ENCODE peak calls at places on chromosomes 4 and X, in four cellular contexts. G, Q, U and F are unnamed samples.
A peak's percentile ranks its signal among the peaks of the same experiment; 100 is the strongest.

GRCh38 chr4:7649741-7650531 is 215.2 kb upstream of the PSAPL1 start:
- DNase-seq in G (no peak), U (no peak), Q (no peak), F (no peak)

GRCh38 chr4:113772319-113772718 is 10.8 kb upstream of the CAMK2D start:
- DNase-seq in G (no peak), U (no peak), Q (no peak), F (no peak)

GRCh38 chr4:19381068-19381467 is 870.6 kb upstream of the SLIT2 start:
- DNase-seq in U (no peak), Q (no peak), G (no peak), F (no peak)

GRCh38 chr4:108763226-108763593 is 357 bp upstream of the ETNPPL start:
- DNase-seq in G (no peak), Q (no peak), U (no peak), F (no peak)

GRCh38 chr4:27463816-27464215 is 603.2 kb downstream of the STIM2 start:
- DNase-seq in Q (no peak), G (no peak), U (no peak), F (no peak)

GRCh38 chrX:125620715-125621587 is 301.3 kb downstream of the TEX13C start:
- DNase-seq in U (no peak), Q (no peak), G (no peak), F (no peak)

GRCh38 chrX:106940068-106940467 is 19.9 kb downstream of the CLDN2 start:
- DNase-seq in Q (no peak), U (no peak), G (no peak), F (no peak)

GRCh38 chr4:177554966-177555574 is 112.8 kb upstream of the AGA start:
- DNase-seq in U (no peak), G (no peak), Q (no peak), F (no peak)

DNA sequence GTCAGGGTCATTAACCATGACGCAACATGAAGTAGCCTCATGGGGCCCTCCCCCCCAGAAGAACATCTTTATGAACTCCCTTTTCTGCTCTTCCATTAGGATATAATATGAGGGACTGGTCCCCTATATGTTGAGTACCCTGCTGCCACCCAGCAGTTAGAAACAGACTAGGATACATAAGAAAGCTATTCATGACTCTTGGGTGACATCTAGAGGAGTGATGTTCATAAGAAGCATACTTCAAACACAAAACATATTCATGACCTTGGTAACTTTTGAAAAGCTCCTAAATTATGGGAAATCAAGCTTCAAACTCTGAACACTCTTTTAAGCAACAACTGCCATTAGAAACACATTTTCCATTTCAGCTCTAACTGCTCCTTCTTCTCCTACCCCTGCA is 155.2 kb upstream of the SPIN4 start:
- DNase-seq in U (peak; percentile 15), G (no peak), Q (no peak), F (no peak)
- TF ChIP-seq CTCF in U (peak; percentile 53), G (no peak), Q (no peak), F (no peak)

GRCh38 chr4:186698525-186698924 is 25.1 kb downstream of the FAT1 start:
- DNase-seq in U (no peak), Q (no peak), G (no peak), F (no peak)

GRCh38 chr4:186700746-186701145 is 22.9 kb downstream of the FAT1 start:
- DNase-seq in Q (no peak), G (peak; percentile 45), U (no peak), F (no peak)

GRCh38 chr4:186699881-186700397 is 23.7 kb downstream of the FAT1 start:
- DNase-seq in U (no peak), Q (no peak), G (no peak), F (no peak)

GRCh38 chr4:186698028-186698427 is 25.6 kb downstream of the FAT1 start:
- DNase-seq in Q (no peak), G (no peak), U (peak; percentile 83), F (no peak)

DNA sequence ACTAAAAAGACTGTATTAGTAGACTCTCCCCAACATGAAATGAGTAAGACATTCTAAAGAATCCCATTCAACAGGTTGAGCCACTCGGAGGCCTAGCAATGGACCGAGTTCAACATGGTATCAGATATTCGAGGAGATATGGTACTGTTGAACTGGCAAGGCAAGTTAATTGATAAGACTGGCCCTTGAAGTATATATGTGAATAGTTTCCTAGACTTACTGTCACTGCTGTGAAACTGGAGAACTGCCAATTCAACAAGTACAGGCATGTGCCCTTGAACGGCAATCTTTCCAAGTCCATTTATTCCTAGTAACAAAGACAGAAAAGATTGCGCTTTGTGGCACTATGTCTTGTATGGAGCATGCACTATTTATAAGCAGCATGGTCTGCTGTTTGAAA is 24.4 kb downstream of the FAT1 start:
- DNase-seq in G (no peak), U (peak; percentile 77), Q (peak; percentile 60), F (no peak)
- H3K27ac ChIP-seq in G (no peak overlapping the region), U (peak overlapping the region; percentile 23), Q (no peak overlapping the region), F (no peak overlapping the region)

GRCh38 chrX:71154196-71154595 is 9.6 kb downstream of the NLGN3 start:
- DNase-seq in G (peak; percentile 21), Q (no peak), U (no peak), F (no peak)
- TF ChIP-seq POLR2A in G (no peak), Q (no peak), U (no peak), F (no peak)

GRCh38 chrX:153351981-153352380 is 18.0 kb downstream of the ZNF275 start:
- DNase-seq in Q (no peak), G (no peak), U (no peak), F (no peak)

GRCh38 chrX:153349952-153350351 is 16.0 kb downstream of the ZNF275 start:
- DNase-seq in U (no peak), G (no peak), Q (no peak), F (no peak)

GRCh38 chrX:153352858-153353257 is 18.9 kb downstream of the ZNF275 start:
- DNase-seq in Q (no peak), U (no peak), G (no peak), F (no peak)

GRCh38 chrX:153357877-153358276 is 23.9 kb downstream of the ZNF275 start:
- DNase-seq in U (no peak), G (no peak), Q (no peak), F (no peak)

GRCh38 chrX:153353416-153353815 is 19.5 kb downstream of the ZNF275 start:
- DNase-seq in G (peak; percentile 62), U (no peak), Q (no peak), F (no peak)
- TF ChIP-seq CTCF in G (no peak), U (no peak), Q (no peak), F (no peak)

GRCh38 chr4:85613901-85614300 is 139.0 kb downstream of the ARHGAP24 start:
- DNase-seq in Q (no peak), G (no peak), U (no peak), F (no peak)

GRCh38 chr4:85607624-85608023 is 132.7 kb downstream of the ARHGAP24 start:
- DNase-seq in G (no peak), U (no peak), Q (peak; percentile 8), F (no peak)

GRCh38 chr4:85606505-85606904 is 131.6 kb downstream of the ARHGAP24 start:
- DNase-seq in U (no peak), Q (no peak), G (no peak), F (no peak)

GRCh38 chr4:85611661-85612060 is 136.7 kb downstream of the ARHGAP24 start:
- DNase-seq in U (no peak), G (no peak), Q (no peak), F (no peak)

GRCh38 chr4:85610450-85610849 is 135.5 kb downstream of the ARHGAP24 start:
- DNase-seq in Q (no peak), G (no peak), U (no peak), F (no peak)
- H3K27ac ChIP-seq in Q (no peak overlapping the region), G (no peak overlapping the region), U (no peak overlapping the region), F (no peak overlapping the region)

GRCh38 chr4:140255919-140256318 is 101.9 kb upstream of the MAML3 start:
- DNase-seq in U (no peak), Q (no peak), G (no peak), F (no peak)

GRCh38 chr4:140256941-140257340 is 103.0 kb upstream of the MAML3 start:
- DNase-seq in U (peak; percentile 38), G (no peak), Q (no peak), F (no peak)

GRCh38 chr4:140255467-140255866 is 101.5 kb upstream of the MAML3 start:
- DNase-seq in U (no peak), G (no peak), Q (no peak), F (no peak)

GRCh38 chr4:140257461-140258305 is 103.7 kb upstream of the MAML3 start:
- DNase-seq in Q (no peak), G (no peak), U (no peak), F (peak; percentile 46)

DNA sequence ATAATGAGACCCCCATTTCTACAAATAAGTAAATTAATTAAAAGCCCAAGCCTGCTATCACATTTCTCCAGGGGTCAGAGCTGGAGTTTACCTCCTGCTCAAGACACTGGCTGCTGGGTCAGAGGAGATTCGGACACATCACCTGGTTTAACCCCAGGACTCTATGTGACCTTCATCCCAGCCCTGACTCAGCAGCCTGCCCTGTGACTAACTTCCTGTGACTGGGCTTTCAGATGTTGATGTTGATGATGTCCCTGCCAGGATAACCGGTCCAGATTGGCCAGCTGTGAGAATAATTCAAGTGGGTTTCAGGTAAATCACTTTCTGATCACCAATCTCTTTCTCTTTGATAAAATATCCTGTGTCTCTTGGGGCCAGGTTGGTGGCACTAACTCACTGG is 102.4 kb upstream of the MAML3 start:
- DNase-seq in Q (no peak), U (peak; percentile 38), G (no peak), F (no peak)
- TF ChIP-seq POLR2A in Q (no peak), U (no peak), G (no peak), F (no peak)

DNA sequence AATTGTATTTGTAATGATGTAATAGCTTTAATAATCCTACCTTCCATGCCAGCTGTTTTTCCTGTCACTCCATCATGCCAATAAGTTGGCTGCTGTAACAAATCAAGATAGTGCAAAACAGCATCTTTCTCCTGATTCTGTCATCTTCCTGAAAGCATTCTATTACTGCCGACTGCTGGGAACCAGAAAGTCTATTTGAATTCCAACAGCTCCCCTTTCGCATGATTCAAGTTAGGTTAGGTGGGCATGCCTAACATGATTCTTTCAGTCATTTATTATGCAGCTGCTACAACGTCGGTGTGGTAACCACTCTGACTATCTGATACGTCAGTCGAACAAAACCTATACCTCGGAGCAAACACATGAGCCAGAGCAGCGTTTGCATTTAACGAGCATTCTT is 127.9 kb upstream of the DMD start:
- DNase-seq in Q (no peak), U (no peak), G (no peak), F (no peak)
- TF ChIP-seq CTCF in Q (no peak), U (no peak), G (no peak), F (no peak)

GRCh38 chr4:80071643-80072606 is 1.1 kb downstream of the ANTXR2 start:
- DNase-seq in U (peak; percentile 6), G (peak; percentile 78), Q (peak; percentile 44), F (no peak)

GRCh38 chr4:80072607-80073361 is at the start of gene ANTXR2:
- DNase-seq in Q (peak; percentile 83), G (peak; percentile 94), U (peak; percentile 70), F (peak; percentile 85)

GRCh38 chr4:80074651-80075050 is 1.6 kb upstream of the ANTXR2 start:
- DNase-seq in U (no peak), Q (no peak), G (no peak), F (no peak)

GRCh38 chr4:80074059-80074458 is 1.0 kb upstream of the ANTXR2 start:
- DNase-seq in G (no peak), U (no peak), Q (no peak), F (no peak)

GRCh38 chr4:80073362-80074008 is 456 bp upstream of the ANTXR2 start:
- DNase-seq in Q (no peak), U (no peak), G (no peak), F (no peak)
- H3K27ac ChIP-seq in Q (peak overlapping the region; percentile 93), U (no peak overlapping the region), G (no peak overlapping the region), F (peak overlapping the region; percentile 78)